ENCODE peak calls at places on chromosomes 11 and 22, in nine cellular contexts. K, X, Y, C, M, F, N, L and J are unnamed samples.

GRCh38 chr11:73201249-73201648 is 16.8 kb upstream of the P2RY2 start:
- DNase-seq in K (peak; percentile 40), X (no peak), Y (no peak), C (no peak), M (no peak), F (no peak), N (no peak), L (no peak), J (no peak)

GRCh38 chr11:36077886-36078685 is 134.2 kb downstream of the LDLRAD3 start:
- DNase-seq in K (no peak), X (no peak), Y (no peak), C (no peak), M (no peak), F (no peak), N (no peak), L (peak; percentile 51), J (no peak)

GRCh38 chr22:38080847-38081635 is 2.9 kb downstream of the SLC16A8 start:
- DNase-seq in K (no peak), X (no peak), Y (peak; percentile 52), C (no peak), M (no peak), F (peak; percentile 64), N (peak; percentile 41), L (peak; percentile 66), J (no peak)

GRCh38 chr11:126153999-126154398 is 57.5 kb downstream of the RPUSD4 start:
- DNase-seq in K (no peak), X (no peak), Y (no peak), C (no peak), M (peak; percentile 64), F (no peak), N (no peak), L (peak; percentile 90), J (no peak)

GRCh38 chr11:9120659-9121350 is 29.4 kb upstream of the SCUBE2 start:
- DNase-seq in K (no peak), X (no peak), Y (peak; percentile 40), C (no peak), M (no peak), F (no peak), N (no peak), L (no peak), J (no peak)

GRCh38 chr11:35675901-35676610 is 13.5 kb downstream of the TRIM44 start:
- DNase-seq in K (no peak), X (no peak), Y (no peak), C (no peak), M (no peak), F (no peak), N (no peak), L (peak; percentile 54), J (no peak)

GRCh38 chr22:46652081-46652929 is 32.1 kb downstream of the GRAMD4 start:
- DNase-seq in K (no peak), X (no peak), Y (peak; percentile 64), C (no peak), M (no peak), F (peak; percentile 67), N (no peak), L (peak; percentile 25), J (no peak)

GRCh38 chr11:112644410-112645131 is 316.6 kb upstream of the NCAM1 start:
- DNase-seq in K (no peak), X (no peak), Y (no peak), C (no peak), M (no peak), F (no peak), N (no peak), L (no peak), J (no peak)

GRCh38 chr22:20092477-20092854 is 12.4 kb downstream of the DGCR8 start:
- DNase-seq in K (no peak), X (no peak), Y (no peak), C (no peak), M (no peak), F (peak; percentile 6), N (no peak), L (no peak), J (no peak)

GRCh38 chr11:1520209-1520986 is 33.8 kb upstream of the MOB2 start:
- DNase-seq in K (no peak), X (no peak), Y (no peak), C (no peak), M (no peak), F (peak; percentile 43), N (no peak), L (no peak), J (no peak)

GRCh38 chr22:19591568-19591967 is 67.4 kb upstream of the CLDN5 start:
- DNase-seq in K (no peak), X (no peak), Y (no peak), C (no peak), M (no peak), F (no peak), N (no peak), L (no peak), J (no peak)

GRCh38 chr22:42768385-42769035 is 47.8 kb upstream of the A4GALT start:
- DNase-seq in K (no peak), X (no peak), Y (no peak), C (no peak), M (no peak), F (no peak), N (no peak), L (no peak), J (no peak)

GRCh38 chr11:128421577-128421976 is 165.8 kb downstream of the ETS1 start:
- DNase-seq in K (no peak), X (no peak), Y (no peak), C (no peak), M (no peak), F (no peak), N (no peak), L (peak; percentile 72), J (no peak)

GRCh38 chr22:28799125-28799833 is 1.1 kb downstream of the XBP1 start:
- DNase-seq in K (no peak), X (no peak), Y (no peak), C (peak; percentile 79), M (peak; percentile 59), F (no peak), N (peak; percentile 62), L (peak; percentile 96), J (no peak)

GRCh38 chr11:38819986-38820385 is 2221.9 kb upstream of the RAG2 start:
- DNase-seq in K (no peak), X (no peak), Y (no peak), C (no peak), M (no peak), F (no peak), N (no peak), L (no peak), J (no peak)

GRCh38 chr22:42970029-42970428 is 44.9 kb downstream of the PACSIN2 start:
- DNase-seq in K (no peak), X (no peak), Y (no peak), C (no peak), M (no peak), F (no peak), N (no peak), L (no peak), J (no peak)

GRCh38 chr11:126334665-126335462 is 20.6 kb upstream of the ST3GAL4 start:
- DNase-seq in K (no peak), X (no peak), Y (no peak), C (no peak), M (no peak), F (no peak), N (no peak), L (peak; percentile 65), J (no peak)

GRCh38 chr11:120306519-120307242 is 18.4 kb upstream of the TLCD5 start:
- DNase-seq in K (no peak), X (no peak), Y (no peak), C (peak; percentile 82), M (peak; percentile 59), F (peak; percentile 55), N (peak; percentile 76), L (peak; percentile 94), J (no peak)

GRCh38 chr11:4830909-4831308 is 9.8 kb downstream of the OR51F2 start:
- DNase-seq in K (no peak), X (no peak), Y (no peak), C (no peak), M (no peak), F (no peak), N (no peak), L (no peak), J (no peak)

GRCh38 chr11:56151376-56151775 is 8.7 kb downstream of the OR8K5 start:
- DNase-seq in K (no peak), X (no peak), Y (no peak), C (no peak), M (no peak), F (no peak), N (no peak), L (no peak), J (no peak)

GRCh38 chr22:31139866-31140716 is at the start of gene PLA2G3:
- DNase-seq in K (no peak), X (no peak), Y (peak; percentile 86), C (no peak), M (peak; percentile 16), F (no peak), N (peak; percentile 48), L (peak; percentile 65), J (no peak)

GRCh38 chr11:116073854-116074837 is 569.9 kb upstream of the CADM1 start:
- DNase-seq in K (peak; percentile 65), X (no peak), Y (no peak), C (no peak), M (peak; percentile 9), F (peak; percentile 51), N (no peak), L (no peak), J (no peak)

GRCh38 chr11:71204294-71204693 is 48.1 kb downstream of the SHANK2 start:
- DNase-seq in K (no peak), X (no peak), Y (no peak), C (no peak), M (no peak), F (no peak), N (no peak), L (no peak), J (no peak)

GRCh38 chr11:75673977-75674582 is 5.2 kb upstream of the MAP6 start:
- DNase-seq in K (no peak), X (no peak), Y (no peak), C (peak; percentile 86), M (no peak), F (no peak), N (no peak), L (peak; percentile 27), J (no peak)

GRCh38 chr22:50600541-50600940 is at the start of gene MAPK8IP2:
- DNase-seq in K (no peak), X (no peak), Y (peak; percentile 60), C (peak; percentile 8), M (no peak), F (peak; percentile 29), N (no peak), L (no peak), J (no peak)

GRCh38 chr11:13465909-13466371 is 2.9 kb upstream of the BTBD10 start:
- DNase-seq in K (no peak), X (no peak), Y (no peak), C (peak; percentile 57), M (no peak), F (no peak), N (no peak), L (peak; percentile 62), J (no peak)

GRCh38 chr11:23336961-23337360 is 476.7 kb upstream of the CCDC179 start:
- DNase-seq in K (no peak), X (no peak), Y (no peak), C (no peak), M (no peak), F (no peak), N (no peak), L (no peak), J (no peak)

GRCh38 chr22:40519948-40520331 is 116.6 kb downstream of the MRTFA start:
- DNase-seq in K (no peak), X (no peak), Y (no peak), C (no peak), M (no peak), F (no peak), N (no peak), L (no peak), J (no peak)

GRCh38 chr11:11020747-11021149 is 162.9 kb upstream of the ZBED5 start:
- DNase-seq in K (no peak), X (no peak), Y (no peak), C (no peak), M (no peak), F (no peak), N (no peak), L (peak; percentile 19), J (no peak)

GRCh38 chr11:11071483-11071882 is 213.6 kb upstream of the ZBED5 start:
- DNase-seq in K (no peak), X (no peak), Y (no peak), C (no peak), M (no peak), F (no peak), N (no peak), L (no peak), J (no peak)

GRCh38 chr11:10050561-10050960 is 243.5 kb downstream of the SBF2 start:
- DNase-seq in K (no peak), X (no peak), Y (no peak), C (no peak), M (no peak), F (no peak), N (no peak), L (peak; percentile 47), J (no peak)